ENCODE peak calls at places on chromosomes 16 and 17, in four cellular contexts. A, U, M and N are unnamed samples.

GRCh38 chr16:89322381-89323119 is 105.0 kb downstream of the ZNF778 start:
- DNase-seq in U (peak), M (no peak), A (no peak), N (peak)

GRCh38 chr17:68600881-68601564 is at the start of gene FAM20A:
- DNase-seq in M (no peak), A (no peak), U (no peak), N (peak)

GRCh38 chr17:65154770-65155589 is 17.8 kb downstream of the RGS9 start:
- DNase-seq in U (peak), M (no peak), A (peak), N (peak)

GRCh38 chr16:66275795-66276428 is 90.6 kb upstream of the CDH5 start:
- DNase-seq in U (peak), M (peak), A (no peak), N (peak)

GRCh38 chr16:85220125-85220839 is 108.0 kb upstream of the CIBAR2 start:
- DNase-seq in U (peak), M (peak), A (no peak), N (peak)

GRCh38 chr16:80176114-80176513 is 364.7 kb upstream of the DYNLRB2 start:
- DNase-seq in A (no peak), M (no peak), U (peak), N (peak)

GRCh38 chr17:30368896-30369720 is 9.6 kb upstream of the CPD start:
- DNase-seq in U (no peak), A (no peak), M (no peak), N (no peak)

GRCh38 chr17:64634217-64634616 is 27.9 kb downstream of the SMURF2 start:
- DNase-seq in M (no peak), A (no peak), U (no peak), N (no peak)

GRCh38 chr16:19389246-19389645 is 28.4 kb upstream of the TMC5 start:
- DNase-seq in A (peak), U (peak), M (peak), N (peak)

GRCh38 chr16:8861563-8862308 is 7.1 kb downstream of the CARHSP1 start:
- DNase-seq in M (no peak), U (no peak), A (no peak), N (no peak)

GRCh38 chr16:28087140-28087660 is 23.7 kb upstream of the GSG1L start:
- DNase-seq in U (no peak), A (no peak), M (no peak), N (no peak)

GRCh38 chr17:43018008-43018853 is 4.0 kb downstream of the VAT1 start:
- DNase-seq in A (no peak), M (no peak), U (no peak), N (no peak)

GRCh38 chr17:19979917-19980770 is 2.5 kb upstream of the AKAP10 start:
- DNase-seq in A (no peak), M (no peak), U (no peak), N (no peak)

GRCh38 chr16:81779540-81780320 is 639 bp downstream of the PLCG2 start:
- DNase-seq in U (peak), M (no peak), A (peak), N (no peak)